ENCODE peak calls at places on chromosomes 4 and X, in six cellular contexts. R, E, Y, T, G and V are unnamed samples.

GRCh38 chr4:139973015-139973414 is 181.0 kb downstream of the MAML3 start:
- DNase-seq in R (no peak), E (no peak), Y (no peak), T (no peak), G (no peak), V (no peak)

GRCh38 chrX:118736394-118737010 is 9.1 kb downstream of the IL13RA1 start:
- DNase-seq in R (no peak), E (no peak), Y (no peak), T (no peak), G (no peak), V (no peak)

GRCh38 chrX:9746148-9746880 is 19.3 kb downstream of the GPR143 start:
- DNase-seq in R (no peak), E (peak; percentile 11), Y (peak; percentile 55), T (peak; percentile 92), G (no peak), V (no peak)

GRCh38 chr4:75172551-75172950 is 239.6 kb downstream of the PARM1 start:
- DNase-seq in R (no peak), E (no peak), Y (no peak), T (no peak), G (no peak), V (peak; percentile 25)

GRCh38 chr4:107619065-107619464 is 101.0 kb downstream of the PAPSS1 start:
- DNase-seq in R (peak; percentile 31), E (no peak), Y (no peak), T (peak; percentile 44), G (peak; percentile 86), V (no peak)

GRCh38 chrX:133053854-133054565 is 42.9 kb downstream of the USP26 start:
- DNase-seq in R (no peak), E (peak; percentile 16), Y (peak; percentile 53), T (peak; percentile 6), G (no peak), V (no peak)

GRCh38 chrX:136210243-136210642 is 41.0 kb downstream of the MAP7D3 start:
- DNase-seq in R (peak; percentile 51), E (no peak), Y (no peak), T (no peak), G (no peak), V (no peak)

GRCh38 chr4:155478336-155478825 is 101.6 kb upstream of the MAP9 start:
- DNase-seq in R (no peak), E (no peak), Y (peak; percentile 33), T (no peak), G (no peak), V (no peak)

GRCh38 chr4:182192511-182193181 is 50.6 kb upstream of the TENM3 start:
- DNase-seq in R (no peak), E (peak; percentile 9), Y (peak; percentile 30), T (no peak), G (no peak), V (no peak)

GRCh38 chrX:65926095-65927019 is 113.5 kb downstream of the VSIG4 start:
- DNase-seq in R (no peak), E (no peak), Y (no peak), T (no peak), G (no peak), V (no peak)

GRCh38 chrX:105876658-105877057 is 54.3 kb downstream of the NRK start:
- DNase-seq in R (no peak), E (no peak), Y (peak; percentile 54), T (peak; percentile 14), G (no peak), V (peak; percentile 2)
- TF ChIP-seq CTCF in R (no peak), E (no peak), Y (peak; percentile 27), T (no peak), G (no peak), V (peak; percentile 40)

GRCh38 chr4:156999175-156999517 is 27.5 kb upstream of the PDGFC start:
- DNase-seq in R (peak; percentile 61), E (peak; percentile 82), Y (peak; percentile 97), T (peak; percentile 98), G (peak; percentile 87), V (no peak)
- TF ChIP-seq CTCF in R (no peak), E (no peak), Y (no peak), T (no peak), G (no peak), V (no peak)

GRCh38 chr4:154329268-154329858 is 162.2 kb downstream of the DCHS2 start:
- DNase-seq in R (peak; percentile 12), E (no peak), Y (peak; percentile 43), T (no peak), G (no peak), V (no peak)
- TF ChIP-seq CTCF in R (no peak), E (peak; percentile 21), Y (no peak), T (no peak), G (peak; percentile 30), V (peak; percentile 44)

DNA sequence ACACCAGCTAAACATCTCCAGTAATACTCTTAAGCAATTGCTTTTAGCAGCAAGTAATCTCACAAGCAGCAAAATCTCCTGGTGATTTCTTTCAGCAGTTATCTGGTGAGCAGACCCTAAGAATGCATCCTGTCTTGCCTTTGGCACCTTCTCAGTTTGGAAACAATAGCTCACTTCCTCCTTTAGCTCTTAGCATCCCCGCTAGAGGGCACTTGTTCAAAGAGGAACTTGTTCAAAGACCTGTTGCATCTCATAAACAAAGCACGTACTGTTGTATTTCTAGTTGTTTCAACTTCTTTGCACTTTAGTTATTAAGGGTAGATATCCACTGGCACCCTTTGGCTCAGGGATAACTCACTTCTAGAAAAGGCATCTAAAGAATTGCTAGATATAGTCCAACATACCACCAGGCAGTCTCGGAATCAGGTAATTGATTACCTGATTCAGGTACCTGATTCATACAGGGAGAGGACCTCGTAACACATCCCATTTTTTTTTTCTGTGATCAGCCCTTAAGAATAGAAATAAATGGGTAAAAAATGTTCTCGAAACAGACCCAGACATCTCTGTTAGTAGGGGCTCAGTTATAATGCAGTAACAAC is 81.9 kb upstream of the QRFPR start:
- DNase-seq in R (peak; percentile 49), E (peak; percentile 22), Y (peak; percentile 64), T (peak; percentile 78), G (peak; percentile 8), V (peak; percentile 15)
- TF ChIP-seq CTCF in R (peak; percentile 22), E (peak; percentile 75), Y (peak; percentile 78), T (peak; percentile 67), G (peak; percentile 82), V (peak; percentile 86)

GRCh38 chrX:21725498-21725897 is 32.4 kb downstream of the SMPX start:
- DNase-seq in R (no peak), E (peak; percentile 5), Y (peak; percentile 40), T (no peak), G (no peak), V (no peak)
- TF ChIP-seq CTCF in R (no peak), E (no peak), Y (peak; percentile 30), T (peak; percentile 6), G (peak; percentile 49), V (peak; percentile 11)

GRCh38 chrX:124229374-124229773 is 103.1 kb upstream of the TEX13D start:
- DNase-seq in R (no peak), E (no peak), Y (no peak), T (no peak), G (no peak), V (no peak)

GRCh38 chrX:124228849-124229248 is 103.6 kb upstream of the TEX13D start:
- DNase-seq in R (no peak), E (no peak), Y (no peak), T (no peak), G (no peak), V (no peak)

GRCh38 chrX:124217289-124218251 is 114.9 kb upstream of the TEX13D start:
- DNase-seq in R (no peak), E (peak; percentile 5), Y (peak; percentile 53), T (no peak), G (no peak), V (no peak)

GRCh38 chrX:124226129-124226528 is 106.3 kb upstream of the TEX13D start:
- DNase-seq in R (no peak), E (peak; percentile 3), Y (peak; percentile 86), T (no peak), G (no peak), V (no peak)

GRCh38 chrX:124223524-124223923 is 108.9 kb upstream of the TEX13D start:
- DNase-seq in R (no peak), E (no peak), Y (no peak), T (no peak), G (no peak), V (no peak)
- TF ChIP-seq CTCF in R (no peak), E (no peak), Y (no peak), T (no peak), G (no peak), V (no peak)

GRCh38 chr4:78022517-78022916 is 34.6 kb upstream of the FRAS1 start:
- DNase-seq in R (peak; percentile 26), E (no peak), Y (no peak), T (no peak), G (no peak), V (no peak)
- TF ChIP-seq CTCF in R (no peak), E (no peak), Y (no peak), T (no peak), G (no peak), V (no peak)

GRCh38 chr4:108775921-108776320 is 13.1 kb upstream of the ETNPPL start:
- DNase-seq in R (no peak), E (no peak), Y (no peak), T (no peak), G (no peak), V (no peak)
- TF ChIP-seq CTCF in R (no peak), E (no peak), Y (no peak), T (no peak), G (no peak), V (no peak)

DNA sequence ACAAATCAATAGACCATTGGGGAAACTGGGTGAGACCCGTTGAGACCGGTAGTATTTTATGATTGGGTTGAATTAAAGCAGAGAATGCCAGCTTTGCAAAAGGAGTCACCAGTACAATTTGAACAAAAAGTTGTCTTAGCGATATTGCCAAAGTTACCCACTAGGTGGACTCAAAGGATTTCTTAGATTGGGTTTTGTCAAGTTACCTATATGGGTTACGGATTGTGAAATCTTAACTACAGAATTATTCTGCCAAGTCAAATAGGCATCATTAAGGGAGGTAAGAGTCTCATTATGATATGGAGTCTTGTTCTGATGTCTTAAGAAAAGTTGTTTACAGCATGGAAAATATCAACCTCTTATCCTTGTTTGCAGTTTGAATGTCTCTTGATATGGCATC is 15.0 kb upstream of the CT47A1 start:
- DNase-seq in R (no peak), E (peak; percentile 8), Y (peak; percentile 51), T (peak; percentile 1), G (no peak), V (peak; percentile 12)
- TF ChIP-seq CTCF in R (no peak), E (no peak), Y (peak; percentile 38), T (no peak), G (peak; percentile 2), V (peak; percentile 21)

DNA sequence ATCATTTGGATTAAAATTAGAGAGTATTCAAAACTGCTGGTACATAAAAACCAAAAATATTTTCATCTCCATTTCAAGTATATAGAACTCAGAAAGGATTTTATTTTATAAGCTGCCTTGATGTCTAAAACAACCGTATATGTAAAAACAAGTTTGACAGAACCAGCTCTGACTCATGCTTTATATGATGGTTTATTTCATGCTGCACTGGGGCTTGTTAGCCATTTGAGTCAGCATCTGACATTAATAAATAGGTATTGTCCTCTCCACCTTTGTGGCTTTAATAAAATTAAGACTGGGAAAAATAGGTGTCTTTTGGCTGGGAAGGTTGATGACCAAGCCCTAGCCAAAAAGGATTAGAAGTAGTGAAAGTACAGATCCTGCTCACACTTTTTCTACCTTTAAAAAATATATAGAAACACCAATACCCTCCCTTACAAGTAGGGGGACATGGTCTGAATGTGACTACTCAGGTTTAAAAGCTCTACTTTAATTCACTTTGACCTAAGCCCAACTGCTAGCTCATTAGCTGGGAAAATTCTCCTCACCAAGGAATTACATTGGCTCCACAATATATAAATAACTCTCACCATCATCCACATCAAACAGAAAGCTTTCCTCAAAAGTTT is 228.1 kb downstream of the ADAMTS3 start:
- DNase-seq in R (no peak), E (peak; percentile 22), Y (peak; percentile 84), T (no peak), G (no peak), V (no peak)
- TF ChIP-seq CTCF in R (no peak), E (no peak), Y (no peak), T (no peak), G (no peak), V (no peak)